ENCODE peak calls at places on chromosomes 16 and 17, in six cellular contexts. Y is non-pigmented ciliary epithelial cell; X is stimulated activated CD4-positive, alpha-beta T cell treated with anti-CD3 and anti-CD28 coated beads, Interleukin-12 subunit alpha, Interleukin-12 subunit beta, amount 100 ng/mL, for 24 hours; J is kidney tubule cell; C is testis; D is activated CD8-positive, alpha-beta T cell treated with anti-CD3 and anti-CD28 coated beads, Interleukin-2, amount 10 ng/mL, durations not matched to agents 7 days and 5 days. W is an unnamed sample.

GRCh38 chr16:19143241-19143640 is 24.8 kb upstream of the SYT17 start:
- DNase-seq in Y (no peak), D (no peak), X (no peak), J (no peak), C (no peak), W (no peak)

GRCh38 chr17:19728114-19728495 is 11.7 kb upstream of the SLC47A2 start:
- DNase-seq in X (no peak), J (peak), C (peak), Y (no peak), D (no peak), W (peak)

GRCh38 chr17:57256708-57257112 is 387 bp downstream of the MSI2 start:
- DNase-seq in Y (no peak), D (peak), C (peak), X (no peak), J (peak), W (no peak)

GRCh38 chr16:12340151-12340733 is 363.7 kb downstream of the SNX29 start:
- DNase-seq in X (peak), J (peak), C (peak), D (peak), Y (peak), W (no peak)

GRCh38 chr17:58215685-58216084 is 3.4 kb downstream of the MKS1 start:
- DNase-seq in C (no peak), D (no peak), Y (no peak), J (no peak), X (no peak), W (no peak)

GRCh38 chr16:2752850-2753522 is 548 bp downstream of the SRRM2 start:
- DNase-seq in Y (no peak), C (peak), J (peak), X (peak), D (peak), W (peak)

GRCh38 chr16:85221081-85221809 is 109.0 kb upstream of the CIBAR2 start:
- DNase-seq in X (no peak), D (no peak), C (no peak), Y (no peak), J (no peak), W (no peak)

GRCh38 chr17:67260051-67260987 is 15.3 kb upstream of the HELZ start:
- DNase-seq in C (peak), X (no peak), D (no peak), Y (no peak), J (no peak), W (no peak)

GRCh38 chr16:4021070-4021779 is 95.0 kb downstream of the ADCY9 start:
- DNase-seq in C (no peak), Y (no peak), X (no peak), J (peak), D (no peak), W (no peak)

GRCh38 chr17:35809855-35810461 is 674 bp downstream of the TAF15 start:
- DNase-seq in Y (no peak), X (no peak), C (no peak), D (no peak), J (peak), W (no peak)

GRCh38 chr17:39209317-39210092 is 9.4 kb downstream of the RPL19 start:
- DNase-seq in X (peak), C (peak), Y (no peak), D (peak), J (peak), W (no peak)

GRCh38 chr16:22366371-22366770 is 8.0 kb downstream of the CDR2 start:
- DNase-seq in X (no peak), D (no peak), Y (no peak), C (no peak), J (peak), W (no peak)

GRCh38 chr17:68036304-68037147 is 991 bp downstream of the KPNA2 start:
- DNase-seq in J (no peak), X (no peak), Y (no peak), D (no peak), C (no peak), W (no peak)

GRCh38 chr16:79272141-79272577 is 328.4 kb downstream of the MAF start:
- DNase-seq in C (no peak), D (peak), J (no peak), X (peak), Y (no peak), W (no peak)

GRCh38 chr17:62723842-62724241 is 84.3 kb downstream of the MARCHF10 start:
- DNase-seq in Y (no peak), D (no peak), X (no peak), C (no peak), J (no peak), W (no peak)

GRCh38 chr16:87332150-87332549 is 15.0 kb upstream of the C16orf95 start:
- DNase-seq in X (no peak), J (peak), C (no peak), D (no peak), Y (no peak), W (no peak)

GRCh38 chr16:66617010-66617434 is 12.5 kb downstream of the CMTM3 start:
- DNase-seq in Y (no peak), X (no peak), D (no peak), C (no peak), J (no peak), W (no peak)

GRCh38 chr17:29039764-29040598 is 3.0 kb upstream of the PIPOX start:
- DNase-seq in X (no peak), J (peak), D (no peak), C (peak), Y (peak), W (peak)

GRCh38 chr16:3444032-3444388 is 530 bp downstream of the NAA60 start:
- DNase-seq in X (no peak), C (peak), J (peak), D (peak), Y (no peak), W (peak)

GRCh38 chr16:964696-965395 is 5.9 kb downstream of the LMF1 start:
- DNase-seq in J (no peak), D (no peak), X (peak), C (no peak), Y (no peak), W (no peak)

W was measured in AG04450.